ENCODE peak calls at places on chromosomes 3 and 15, in six cellular contexts. S is neuronal stem cell, M is trophoblast cell, C is mesenchymal stem cell, E is H1, I is IMR-90. Q is an unnamed sample.
A peak's percentile ranks its signal among the peaks of the same experiment; 100 is the strongest.

GRCh38 chr15:50168778-50169411 is 13.1 kb upstream of the SLC27A2 start:
- DNase-seq in S (no peak), M (no peak), C (no peak), E (no peak), I (no peak), Q (no peak)

GRCh38 chr15:39792954-39793353 is 10.3 kb upstream of the FSIP1 start:
- DNase-seq in S (no peak), M (no peak), C (no peak), E (no peak), I (peak; percentile 41), Q (no peak)

GRCh38 chr3:33490641-33491241 is 50.5 kb upstream of the UBP1 start:
- DNase-seq in S (no peak), M (no peak), C (no peak), E (no peak), I (no peak), Q (no peak)

GRCh38 chr3:180447156-180447555 is 154.8 kb upstream of the TTC14 start:
- DNase-seq in S (no peak), M (no peak), C (no peak), E (no peak), I (no peak), Q (no peak)

GRCh38 chr3:116085456-116085855 is 359.8 kb downstream of the LSAMP start:
- DNase-seq in S (no peak), M (no peak), C (peak; percentile 20), E (no peak), I (no peak), Q (no peak)

GRCh38 chr3:30282052-30282708 is 324.2 kb upstream of the TGFBR2 start:
- DNase-seq in S (peak; percentile 49), M (peak; percentile 83), C (peak; percentile 83), E (peak; percentile 59), I (peak; percentile 93), Q (peak; percentile 97)

GRCh38 chr15:26294062-26294689 is 431.0 kb upstream of the ATP10A start:
- DNase-seq in S (peak; percentile 9), M (no peak), C (no peak), E (peak; percentile 71), I (no peak), Q (peak; percentile 85)

GRCh38 chr3:10707984-10708868 is 107.8 kb upstream of the SLC6A11 start:
- DNase-seq in S (no peak), M (no peak), C (no peak), E (no peak), I (no peak), Q (no peak)

GRCh38 chr15:98952381-98952803 is 55.2 kb downstream of the PGPEP1L start:
- DNase-seq in S (no peak), M (no peak), C (no peak), E (no peak), I (peak; percentile 72), Q (no peak)

GRCh38 chr15:65914371-65914770 is 45.1 kb downstream of the RAB11A start:
- DNase-seq in S (no peak), M (no peak), C (no peak), E (no peak), I (no peak), Q (no peak)

GRCh38 chr15:65913631-65914199 is 44.4 kb downstream of the RAB11A start:
- DNase-seq in S (no peak), M (no peak), C (no peak), E (no peak), I (no peak), Q (no peak)

GRCh38 chr15:65910341-65910740 is 41.0 kb downstream of the RAB11A start:
- DNase-seq in S (no peak), M (no peak), C (no peak), E (no peak), I (no peak), Q (no peak)

GRCh38 chr15:65909831-65910230 is 40.5 kb downstream of the RAB11A start:
- DNase-seq in S (no peak), M (no peak), C (no peak), E (no peak), I (no peak), Q (peak; percentile 13)

DNA sequence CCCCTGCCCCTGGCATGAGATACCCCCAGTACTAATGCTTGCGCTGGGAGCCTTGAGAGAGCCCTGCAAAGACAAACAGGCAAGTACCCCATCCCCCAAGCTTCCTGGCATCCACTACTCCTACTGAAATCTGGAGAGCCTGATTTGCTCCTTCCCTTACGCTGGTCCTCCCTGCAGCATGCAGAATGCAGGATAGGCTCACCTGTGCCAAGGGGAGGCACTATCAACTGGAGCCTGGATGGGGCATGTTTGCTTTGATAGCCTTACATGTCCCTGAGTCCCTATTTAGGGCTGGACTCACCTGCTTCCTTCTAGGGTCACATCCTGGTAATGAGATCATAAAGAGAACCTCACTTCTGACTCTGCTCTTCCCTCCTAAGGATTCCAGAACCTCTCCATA is 42.9 kb downstream of the RAB11A start:
- DNase-seq in S (no peak), M (no peak), C (no peak), E (no peak), I (no peak), Q (no peak)
- H3K4me3 ChIP-seq in S (no peak overlapping the region), M (no peak overlapping the region), C (no peak overlapping the region), E (no peak overlapping the region), I (no peak overlapping the region), Q (no peak overlapping the region)

DNA sequence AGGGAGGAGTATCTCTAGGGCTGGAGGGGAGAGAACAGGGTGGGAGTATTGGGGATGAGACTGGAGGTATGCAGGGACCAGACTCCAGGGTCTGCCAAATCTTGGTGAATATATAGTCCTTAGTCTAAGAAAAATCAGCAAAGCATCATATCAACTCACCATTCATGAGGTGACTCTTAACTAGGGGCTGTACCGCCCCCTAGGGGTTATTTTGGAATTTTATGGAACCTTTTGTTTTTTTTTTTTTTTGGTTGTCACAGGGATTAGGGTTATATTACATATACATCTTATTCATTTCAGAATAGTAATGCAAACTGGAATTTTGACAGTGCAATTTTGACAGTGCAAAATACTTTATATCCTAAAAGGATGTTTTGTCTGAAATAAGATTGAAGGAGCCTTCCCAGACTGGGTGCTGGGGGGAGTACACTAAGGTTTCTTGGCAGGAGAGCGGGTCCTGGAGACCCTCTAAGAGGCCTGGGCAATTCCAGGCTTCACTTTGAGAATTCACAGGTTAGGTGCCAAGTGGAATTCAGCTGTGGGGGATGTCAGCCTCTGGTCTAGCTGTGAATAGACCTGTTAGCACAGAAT is 7.5 kb downstream of the CMTM7 start:
- DNase-seq in S (peak; percentile 51), M (peak; percentile 86), C (peak; percentile 61), E (no peak), I (peak; percentile 60), Q (peak; percentile 68)
- H2AK5ac ChIP-seq in S (peak overlapping the region; percentile 25), M (no peak overlapping the region), C (no peak overlapping the region), E (no peak overlapping the region), I (no peak overlapping the region), Q (no peak overlapping the region)

GRCh38 chr3:48935530-48935929 is 16.9 kb downstream of the ARIH2 start:
- DNase-seq in S (no peak), M (no peak), C (no peak), E (no peak), I (no peak), Q (no peak)
- H3K4me3 ChIP-seq in S (no peak overlapping the region), M (no peak overlapping the region), C (no peak overlapping the region), E (no peak overlapping the region), I (no peak overlapping the region), Q (no peak overlapping the region)

GRCh38 chr3:129429080-129429451 is 630 bp upstream of the EFCAB12 start:
- DNase-seq in S (no peak), M (peak; percentile 10), C (peak; percentile 26), E (no peak), I (no peak), Q (no peak)
- H2AK5ac ChIP-seq in S (no peak overlapping the region), M (no peak overlapping the region), C (no peak overlapping the region), E (no peak overlapping the region), I (peak overlapping the region; percentile 76), Q (no peak overlapping the region)

GRCh38 chr3:195147649-195148121 is 123.3 kb downstream of the XXYLT1 start:
- DNase-seq in S (no peak), M (no peak), C (peak; percentile 88), E (no peak), I (peak; percentile 62), Q (no peak)
- H3K4me3 ChIP-seq in S (no peak overlapping the region), M (no peak overlapping the region), C (no peak overlapping the region), E (no peak overlapping the region), I (no peak overlapping the region), Q (no peak overlapping the region)

GRCh38 chr3:100206687-100207086 is 54.1 kb upstream of the TBC1D23 start:
- DNase-seq in S (no peak), M (no peak), C (no peak), E (no peak), I (no peak), Q (no peak)

GRCh38 chr3:100207886-100208285 is 52.9 kb upstream of the TBC1D23 start:
- DNase-seq in S (no peak), M (no peak), C (no peak), E (no peak), I (no peak), Q (no peak)

GRCh38 chr3:100210777-100211145 is 50.0 kb upstream of the TBC1D23 start:
- DNase-seq in S (no peak), M (peak; percentile 33), C (peak; percentile 99), E (peak; percentile 31), I (peak; percentile 95), Q (peak; percentile 43)

GRCh38 chr3:100209948-100210776 is 50.6 kb upstream of the TBC1D23 start:
- DNase-seq in S (no peak), M (no peak), C (peak; percentile 68), E (no peak), I (peak; percentile 30), Q (no peak)

DNA sequence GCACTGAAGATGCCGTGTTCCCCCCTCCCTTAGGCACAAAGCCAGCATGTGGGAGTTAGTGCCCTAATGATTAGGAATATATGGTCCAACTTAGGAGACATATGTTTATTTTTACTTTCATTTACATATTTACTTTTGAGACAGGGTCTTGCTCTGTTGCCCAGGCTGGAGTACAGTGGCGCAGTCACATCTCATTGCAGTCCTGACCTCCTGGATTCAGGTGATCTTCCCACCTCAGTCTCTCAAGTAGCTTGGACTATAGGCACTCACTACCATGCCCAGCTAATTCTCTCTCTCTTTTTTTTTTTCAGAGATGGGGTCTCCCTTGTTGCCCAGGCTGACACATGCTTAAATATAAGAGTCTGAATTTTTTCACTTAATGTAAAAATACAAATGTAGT is 51.6 kb upstream of the TBC1D23 start:
- DNase-seq in S (no peak), M (no peak), C (no peak), E (no peak), I (no peak), Q (no peak)
- H2AK5ac ChIP-seq in S (no peak overlapping the region), M (no peak overlapping the region), C (no peak overlapping the region), E (peak overlapping the region; percentile 95), I (peak overlapping the region; percentile 96), Q (no peak overlapping the region)

GRCh38 chr15:57437564-57437963 is 61.3 kb downstream of the CGNL1 start:
- DNase-seq in S (no peak), M (peak; percentile 97), C (no peak), E (no peak), I (no peak), Q (no peak)

GRCh38 chr15:57439128-57440030 is 63.1 kb downstream of the CGNL1 start:
- DNase-seq in S (no peak), M (peak; percentile 12), C (no peak), E (no peak), I (no peak), Q (no peak)

GRCh38 chr15:57436961-57437360 is 60.7 kb downstream of the CGNL1 start:
- DNase-seq in S (no peak), M (peak; percentile 23), C (no peak), E (no peak), I (no peak), Q (no peak)

GRCh38 chr15:57438166-57438565 is 61.9 kb downstream of the CGNL1 start:
- DNase-seq in S (no peak), M (peak; percentile 88), C (no peak), E (no peak), I (no peak), Q (no peak)

GRCh38 chr15:57436166-57436565 is 59.9 kb downstream of the CGNL1 start:
- DNase-seq in S (no peak), M (no peak), C (no peak), E (no peak), I (no peak), Q (peak; percentile 55)
- H3K4me3 ChIP-seq in S (no peak overlapping the region), M (no peak overlapping the region), C (no peak overlapping the region), E (no peak overlapping the region), I (no peak overlapping the region), Q (no peak overlapping the region)